ENCODE peak calls at places on chromosomes 4 and X, in five cellular contexts. G is AG09309, A is GM04503, O is endothelial cell of umbilical vein, D is NCI-H1092 treated with DMSO at 0.1 percent for 48 hours. B is an unnamed sample.

GRCh38 chr4:10129196-10130185 is 12.9 kb upstream of the WDR1 start:
- DNase-seq in D (no peak), G (no peak), O (no peak), A (no peak), B (no peak)

GRCh38 chr4:105106416-105106815 is 40.3 kb upstream of the TET2 start:
- DNase-seq in D (no peak), A (no peak), O (no peak), G (no peak), B (no peak)

GRCh38 chr4:54091637-54092404 is 8.1 kb upstream of the GSX2 start:
- DNase-seq in D (peak), A (peak), G (no peak), O (peak), B (peak)

GRCh38 chrX:9134341-9134740 is 100.4 kb upstream of the FAM9B start:
- DNase-seq in O (no peak), G (no peak), A (no peak), D (no peak), B (no peak)

GRCh38 chr4:112813790-112814189 is 176.8 kb downstream of the LARP7 start:
- DNase-seq in A (peak), G (peak), O (no peak), D (no peak), B (no peak)

GRCh38 chr4:140222175-140222574 is 68.2 kb upstream of the MAML3 start:
- DNase-seq in D (no peak), O (peak), A (no peak), G (no peak), B (no peak)

GRCh38 chr4:137065306-137065705 is 467.0 kb downstream of the PCDH18 start:
- DNase-seq in G (no peak), A (no peak), O (no peak), D (no peak), B (no peak)

GRCh38 chrX:130301405-130301804 is 32.7 kb upstream of the ZNF280C start:
- DNase-seq in O (no peak), A (no peak), G (no peak), D (no peak), B (no peak)

GRCh38 chr4:51842167-51842553 is 793 bp upstream of the DCUN1D4 start:
- DNase-seq in G (no peak), D (no peak), A (no peak), O (no peak), B (no peak)

GRCh38 chrX:22950278-22951266 is 49.2 kb upstream of the DDX53 start:
- DNase-seq in A (peak), D (no peak), G (peak), O (peak), B (no peak)

GRCh38 chrX:37644381-37645305 is 40.9 kb upstream of the XK start:
- DNase-seq in A (no peak), G (no peak), O (no peak), D (no peak), B (no peak)